ENCODE peak calls at places on chromosomes 7 and 10, in four cellular contexts. B, F, A and I are unnamed samples.

GRCh38 chr7:78912781-78913180 is 540.7 kb downstream of the MAGI2 start:
- DNase-seq in F (no peak), B (no peak), A (no peak), I (no peak)

GRCh38 chr10:49393757-49394156 is 2.1 kb downstream of the DRGX start:
- DNase-seq in B (no peak), F (no peak), A (no peak), I (no peak)

GRCh38 chr10:17256627-17257026 is 28.6 kb downstream of the VIM start:
- DNase-seq in B (no peak), F (no peak), A (no peak), I (no peak)

GRCh38 chr7:75995996-75996395 is 1.6 kb upstream of the TMEM120A start:
- DNase-seq in A (no peak), F (no peak), B (no peak), I (no peak)

GRCh38 chr7:75938921-75939320 is 24.0 kb downstream of the POR start:
- DNase-seq in A (no peak), F (no peak), B (no peak), I (no peak)

GRCh38 chr10:125683821-125684220 is 858 bp upstream of the TEX36 start:
- DNase-seq in A (no peak), B (no peak), F (no peak), I (no peak)

GRCh38 chr7:106219170-106219569 is 65.6 kb downstream of the NAMPT start:
- DNase-seq in A (no peak), F (no peak), B (no peak), I (no peak)

GRCh38 chr10:93752761-93753160 is 5.0 kb upstream of the LGI1 start:
- DNase-seq in F (no peak), B (no peak), A (no peak), I (peak; percentile 70)

GRCh38 chr10:510415-510881 is 179.0 kb downstream of the DIP2C start:
- DNase-seq in F (no peak), B (no peak), A (no peak), I (no peak)

GRCh38 chr7:24932815-24933214 is 47.2 kb downstream of the OSBPL3 start:
- DNase-seq in B (no peak), F (no peak), A (no peak), I (no peak)

DNA sequence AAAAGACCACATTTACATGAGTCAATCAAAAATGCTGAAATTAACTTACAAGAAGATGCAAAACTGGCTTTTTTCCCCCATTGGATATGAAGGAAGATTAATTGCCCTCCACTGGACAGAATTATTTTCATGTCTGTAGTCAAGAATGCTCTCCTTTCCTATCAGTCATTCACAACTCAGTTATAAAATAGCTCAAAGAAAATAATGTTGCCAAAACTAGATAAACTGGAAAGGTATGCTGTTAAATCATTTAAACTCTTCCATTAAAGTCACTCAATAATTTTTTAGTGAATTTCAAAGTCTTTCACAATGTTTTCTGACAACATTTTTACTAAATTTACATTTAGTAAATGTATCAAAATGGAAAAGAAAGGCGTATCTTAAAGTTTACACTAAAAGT is 384.5 kb downstream of the HGF start:
- DNase-seq in F (no peak), A (no peak), B (no peak), I (no peak)
- TF ChIP-seq PHF8 in F (no peak), A (no peak), B (no peak), I (no peak)

DNA sequence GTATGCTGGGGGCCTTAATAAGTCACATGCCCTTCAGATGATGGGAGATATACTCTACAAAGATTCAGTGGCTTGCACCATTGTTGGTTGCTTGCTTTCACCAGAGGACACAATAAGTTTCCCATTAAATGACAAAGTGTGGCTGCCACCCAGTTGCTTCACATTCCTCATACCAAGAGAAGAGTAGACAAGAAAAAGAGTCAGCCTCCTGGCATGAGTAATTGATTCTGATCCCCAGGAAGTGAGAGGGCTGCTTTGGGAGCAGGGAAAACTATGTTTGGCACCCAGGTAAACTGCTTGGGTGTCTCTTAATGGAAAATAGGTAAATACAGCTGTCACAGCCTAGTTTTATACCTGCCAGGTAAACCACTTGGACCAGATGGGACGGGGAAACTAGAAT is 66.7 kb upstream of the IL6 start:
- DNase-seq in A (no peak), B (no peak), F (no peak), I (no peak)
- TF ChIP-seq PHF8 in A (no peak), B (no peak), F (no peak), I (no peak)

GRCh38 chr10:57222603-57223002 is 861.5 kb upstream of the ZWINT start:
- DNase-seq in B (peak; percentile 58), A (no peak), F (no peak), I (no peak)

GRCh38 chr10:57222129-57222528 is 861.1 kb upstream of the ZWINT start:
- DNase-seq in A (no peak), B (no peak), F (no peak), I (no peak)

GRCh38 chr10:57221674-57222073 is 860.6 kb upstream of the ZWINT start:
- DNase-seq in F (no peak), B (no peak), A (no peak), I (no peak)

DNA sequence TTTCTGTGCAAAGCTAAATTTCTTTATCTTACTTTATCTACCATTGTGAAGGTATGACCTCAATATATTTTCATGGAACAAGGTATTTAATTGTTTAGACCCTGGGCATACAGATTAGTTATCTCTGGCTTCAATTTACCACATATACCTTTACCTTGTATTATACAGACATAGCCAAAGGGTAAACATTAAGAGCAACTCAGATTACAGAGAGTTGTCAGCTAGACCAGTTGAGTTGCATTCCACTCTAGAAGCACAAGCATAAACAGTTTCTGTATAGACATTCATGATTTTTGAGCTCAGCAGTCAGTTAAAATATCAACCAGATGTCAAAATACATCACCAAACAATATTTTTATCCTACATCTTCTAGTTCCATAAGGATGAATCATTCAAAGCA is 857.3 kb upstream of the ZWINT start:
- DNase-seq in A (no peak), F (no peak), B (no peak), I (no peak)
- TF ChIP-seq PHF8 in A (no peak), F (no peak), B (no peak), I (no peak)

GRCh38 chr7:69776611-69777010 is 178.3 kb downstream of the AUTS2 start:
- DNase-seq in A (no peak), B (no peak), F (no peak), I (no peak)
- TF ChIP-seq PHF8 in A (no peak), B (no peak), F (no peak), I (no peak)

DNA sequence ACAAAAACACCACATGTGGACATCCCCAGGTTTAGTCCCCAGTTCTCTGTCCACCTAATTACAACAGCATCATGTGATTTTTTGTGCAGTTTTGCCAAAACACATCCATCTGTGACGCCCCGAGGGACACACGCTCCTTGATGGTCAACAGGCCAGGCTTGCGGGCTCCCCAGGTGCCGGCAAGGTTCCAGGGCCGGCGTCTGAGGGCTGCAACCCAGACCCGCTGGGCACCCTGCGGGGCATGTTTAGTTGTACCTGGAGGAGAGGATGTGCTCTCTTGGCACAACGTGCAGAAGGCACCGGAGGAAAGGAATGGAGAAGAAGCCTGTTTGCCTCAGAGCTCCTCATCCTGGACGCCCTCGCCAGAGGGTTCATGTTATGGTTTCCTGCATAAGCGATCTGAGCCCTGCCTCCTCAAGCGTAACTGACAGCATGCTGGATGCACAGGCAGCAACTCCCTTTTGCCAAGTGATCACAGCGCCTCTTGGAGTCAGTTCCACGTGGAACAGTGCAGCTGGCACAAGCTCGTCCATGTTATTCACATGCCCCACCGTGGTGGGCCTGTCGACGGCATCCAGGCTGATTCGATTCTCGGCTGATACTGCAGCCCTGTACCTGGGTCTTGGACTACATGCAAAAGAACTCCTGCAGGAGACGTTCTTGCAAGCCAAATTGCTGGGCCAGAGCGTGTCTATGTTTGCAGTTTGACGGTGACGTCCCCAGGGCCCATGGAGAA is 41.6 kb downstream of the JAKMIP3 start:
- DNase-seq in F (no peak), B (no peak), A (no peak), I (no peak)
- TF ChIP-seq PHF8 in F (no peak), B (no peak), A (no peak), I (no peak)

GRCh38 chr10:43377393-43377883 is 6.0 kb downstream of the FXYD4 start:
- DNase-seq in A (peak; percentile 67), B (no peak), F (peak; percentile 67), I (no peak)
- TF ChIP-seq PHF8 in A (no peak), B (no peak), F (peak; percentile 57), I (no peak)